ENCODE peak calls at places on chromosome 15, in ten cellular contexts. O, J, E, Q, H, U, W, N, Y and L are unnamed samples.
A peak's percentile ranks its signal among the peaks of the same experiment; 100 is the strongest.

GRCh38 chr15:78418239-78418638 is 19.8 kb upstream of the IREB2 start:
- DNase-seq in U (no peak), J (peak; percentile 48), H (no peak), N (no peak), W (no peak), Q (no peak), Y (no peak), O (no peak), E (no peak), L (peak; percentile 49)

GRCh38 chr15:90306560-90306959 is 41.1 kb downstream of the NGRN start:
- DNase-seq in J (peak; percentile 15), N (no peak), U (no peak), H (peak; percentile 55), W (peak; percentile 57), Y (no peak), E (no peak), O (no peak), Q (no peak), L (no peak)

GRCh38 chr15:38176155-38176554 is 76.5 kb upstream of the SPRED1 start:
- DNase-seq in Y (peak; percentile 51), N (no peak), E (no peak), H (no peak), O (no peak), U (no peak), Q (peak; percentile 67), W (no peak), J (peak; percentile 92), L (peak; percentile 73)

GRCh38 chr15:52668133-52668532 is 11.1 kb downstream of the ATOSA start:
- DNase-seq in W (no peak), U (no peak), J (peak; percentile 63), H (no peak), Y (no peak), Q (no peak), E (no peak), O (no peak), N (no peak), L (no peak)

GRCh38 chr15:40911139-40911538 is 16.9 kb downstream of the VPS18 start:
- DNase-seq in U (no peak), H (no peak), E (no peak), W (no peak), J (no peak), O (no peak), Y (no peak), N (no peak), Q (no peak), L (no peak)

GRCh38 chr15:41116872-41117242 is 777 bp upstream of the INO80 start:
- DNase-seq in O (no peak), Y (no peak), W (no peak), J (no peak), Q (no peak), H (no peak), E (no peak), N (no peak), U (no peak), L (no peak)

GRCh38 chr15:83897037-83897436 is 243.1 kb downstream of the ADAMTSL3 start:
- DNase-seq in U (no peak), N (no peak), Q (no peak), J (no peak), O (no peak), Y (no peak), E (no peak), H (no peak), W (no peak), L (no peak)

GRCh38 chr15:40942337-40942854 is 10.9 kb upstream of the CHAC1 start:
- DNase-seq in N (no peak), J (no peak), Q (no peak), Y (no peak), W (no peak), H (no peak), U (no peak), E (no peak), O (no peak), L (no peak)

GRCh38 chr15:61137139-61137792 is 91.8 kb downstream of the RORA start:
- DNase-seq in W (no peak), Q (no peak), E (no peak), H (no peak), N (no peak), Y (no peak), O (no peak), J (no peak), U (no peak), L (no peak)

GRCh38 chr15:101725073-101725472 is 800 bp upstream of the TARS3 start:
- DNase-seq in U (no peak), J (no peak), E (no peak), H (no peak), Q (no peak), O (no peak), N (no peak), W (no peak), Y (no peak), L (no peak)

GRCh38 chr15:90845201-90845949 is 23.0 kb upstream of the FURIN start:
- DNase-seq in N (peak; percentile 76), W (peak; percentile 88), Y (peak; percentile 77), U (no peak), Q (peak; percentile 84), E (no peak), O (no peak), J (peak; percentile 93), H (peak; percentile 86), L (peak; percentile 86)

GRCh38 chr15:98943609-98944111 is 63.9 kb downstream of the PGPEP1L start:
- DNase-seq in H (no peak), Q (peak; percentile 37), Y (peak; percentile 50), E (peak; percentile 12), O (no peak), U (no peak), W (no peak), N (no peak), J (peak; percentile 71), L (no peak)

GRCh38 chr15:75199347-75199976 is 2.2 kb upstream of the C15orf39 start:
- DNase-seq in N (no peak), J (no peak), Y (no peak), O (no peak), W (peak; percentile 25), Q (no peak), U (no peak), E (no peak), H (no peak), L (no peak)

GRCh38 chr15:73600413-73601050 is 32.7 kb downstream of the NPTN start:
- DNase-seq in O (no peak), U (no peak), H (no peak), W (no peak), N (no peak), Q (no peak), Y (no peak), J (peak; percentile 69), E (no peak), L (no peak)

GRCh38 chr15:28889346-28889745 is 3.6 kb downstream of the APBA2 start:
- DNase-seq in Q (no peak), J (no peak), W (no peak), U (no peak), E (no peak), N (no peak), Y (no peak), H (no peak), O (no peak), L (no peak)

GRCh38 chr15:68278345-68279217 is 1.0 kb downstream of the FEM1B start:
- DNase-seq in Q (no peak), U (no peak), H (peak; percentile 14), O (no peak), N (no peak), E (no peak), Y (no peak), W (no peak), J (peak; percentile 36), L (peak; percentile 42)

GRCh38 chr15:90024406-90024805 is 23.3 kb downstream of the ZNF710 start:
- DNase-seq in U (no peak), Y (no peak), O (no peak), N (no peak), W (no peak), Q (no peak), E (no peak), H (no peak), J (no peak), L (no peak)

GRCh38 chr15:39497016-39497758 is 83.7 kb upstream of the THBS1 start:
- DNase-seq in O (no peak), N (no peak), Y (no peak), H (no peak), Q (no peak), W (no peak), J (no peak), E (no peak), U (no peak), L (no peak)

GRCh38 chr15:76285241-76285825 is 25.9 kb downstream of the ETFA start:
- DNase-seq in Q (peak; percentile 36), W (no peak), H (no peak), O (no peak), J (peak; percentile 9), E (no peak), N (no peak), Y (peak; percentile 23), U (no peak), L (peak; percentile 44)

GRCh38 chr15:39172380-39173281 is 408.2 kb upstream of the THBS1 start:
- DNase-seq in Q (no peak), O (no peak), H (no peak), N (no peak), U (no peak), Y (peak; percentile 42), E (peak; percentile 38), J (no peak), W (no peak), L (no peak)

GRCh38 chr15:63523306-63523990 is 19.1 kb downstream of the USP3 start:
- DNase-seq in H (no peak), N (no peak), W (no peak), J (peak; percentile 69), Y (no peak), E (no peak), Q (peak; percentile 16), U (no peak), O (no peak), L (no peak)

GRCh38 chr15:76533060-76533955 is 196.7 kb downstream of the ISL2 start:
- DNase-seq in Y (no peak), J (peak; percentile 74), O (no peak), H (no peak), N (no peak), E (no peak), W (no peak), Q (no peak), U (no peak), L (peak; percentile 94)

GRCh38 chr15:51731549-51732267 is 5.7 kb downstream of the LYSMD2 start:
- DNase-seq in W (peak; percentile 62), E (peak; percentile 23), N (no peak), O (no peak), Y (peak; percentile 66), Q (no peak), H (peak; percentile 42), J (peak; percentile 83), U (peak; percentile 25), L (no peak)

GRCh38 chr15:41043276-41043675 is 72.8 kb downstream of the INO80 start:
- DNase-seq in Q (peak; percentile 69), U (no peak), O (no peak), W (no peak), H (no peak), N (no peak), Y (peak; percentile 46), J (peak; percentile 84), E (no peak), L (no peak)

GRCh38 chr15:44883219-44883900 is 73.1 kb upstream of the TERB2 start:
- DNase-seq in U (no peak), N (no peak), E (no peak), Y (no peak), H (peak; percentile 11), W (peak; percentile 16), O (no peak), J (no peak), Q (no peak), L (no peak)

GRCh38 chr15:90001062-90001682 is at the start of gene ZNF710:
- DNase-seq in O (no peak), W (peak; percentile 31), Y (peak; percentile 72), N (no peak), E (peak; percentile 47), U (no peak), J (peak; percentile 72), Q (peak; percentile 68), H (peak; percentile 37), L (peak; percentile 48)

GRCh38 chr15:98884894-98885293 is 122.7 kb downstream of the PGPEP1L start:
- DNase-seq in J (no peak), H (no peak), E (no peak), Y (no peak), O (no peak), Q (no peak), W (no peak), N (no peak), U (no peak), L (no peak)

GRCh38 chr15:69318033-69318432 is 19.3 kb downstream of the PAQR5 start:
- DNase-seq in N (no peak), Y (no peak), W (no peak), U (no peak), E (no peak), Q (no peak), H (no peak), O (no peak), J (no peak), L (no peak)